ENCODE peak calls at places on chromosome 2, in seven cellular contexts. M, Q, Z, W, I, T and C are unnamed samples.

GRCh38 chr2:163773276-163773675 is 37.5 kb upstream of the FIGN start:
- DNase-seq in Z (no peak), M (no peak), I (no peak), W (no peak), T (no peak), Q (no peak), C (no peak)

GRCh38 chr2:142868281-142868762 is 9.1 kb upstream of the KYNU start:
- DNase-seq in Z (no peak), W (peak), T (peak), Q (no peak), I (no peak), M (peak), C (peak)

GRCh38 chr2:66445781-66446177 is 10.9 kb downstream of the MEIS1 start:
- DNase-seq in W (no peak), Q (no peak), Z (no peak), M (no peak), I (peak), T (no peak), C (no peak)

GRCh38 chr2:164530464-164530863 is 90.8 kb downstream of the GRB14 start:
- DNase-seq in Z (no peak), T (no peak), M (no peak), I (no peak), Q (no peak), W (no peak), C (no peak)

GRCh38 chr2:50658883-50659282 is 373.0 kb downstream of the NRXN1 start:
- DNase-seq in Q (no peak), T (no peak), M (no peak), Z (no peak), W (no peak), I (no peak), C (no peak)

GRCh38 chr2:58553937-58554336 is 312.8 kb upstream of the FANCL start:
- DNase-seq in I (peak), T (no peak), Q (no peak), Z (no peak), W (no peak), M (no peak), C (no peak)

GRCh38 chr2:55721601-55722215 is 28.1 kb upstream of the PNPT1 start:
- DNase-seq in T (no peak), Z (no peak), Q (no peak), M (no peak), I (peak), W (no peak), C (no peak)

GRCh38 chr2:241752689-241753276 is 18.4 kb downstream of the D2HGDH start:
- DNase-seq in T (no peak), Z (no peak), M (no peak), W (no peak), I (no peak), Q (no peak), C (no peak)

GRCh38 chr2:57443985-57444501 is 602.6 kb upstream of the VRK2 start:
- DNase-seq in M (no peak), Z (no peak), T (no peak), I (no peak), W (peak), Q (no peak), C (peak)

GRCh38 chr2:28956415-28956826 is 24.7 kb upstream of the TOGARAM2 start:
- DNase-seq in Q (peak), M (no peak), I (peak), T (no peak), W (no peak), Z (no peak), C (no peak)

GRCh38 chr2:156908825-156909224 is 348.7 kb upstream of the GALNT5 start:
- DNase-seq in T (no peak), M (no peak), Q (peak), W (no peak), I (no peak), Z (no peak), C (no peak)

GRCh38 chr2:109499549-109499948 is 114.2 kb downstream of the SEPTIN10 start:
- DNase-seq in I (no peak), W (no peak), Z (no peak), Q (no peak), T (no peak), M (peak), C (no peak)

GRCh38 chr2:52629944-52630343 is 1137.7 kb upstream of the CHAC2 start:
- DNase-seq in M (no peak), Q (no peak), Z (no peak), W (no peak), T (no peak), I (no peak), C (no peak)

GRCh38 chr2:46073540-46074018 is 223.6 kb upstream of the EPAS1 start:
- DNase-seq in I (no peak), Z (no peak), Q (peak), M (no peak), T (no peak), W (no peak), C (no peak)

GRCh38 chr2:207394812-207395534 is 134.8 kb upstream of the CREB1 start:
- DNase-seq in Q (peak), I (no peak), W (no peak), Z (no peak), M (no peak), T (no peak), C (no peak)

GRCh38 chr2:144965172-144965571 is 445.3 kb upstream of the ZEB2 start:
- DNase-seq in Z (no peak), I (no peak), M (no peak), Q (no peak), W (no peak), T (no peak), C (no peak)

GRCh38 chr2:202072226-202072625 is 829 bp upstream of the KIAA2012 start:
- DNase-seq in T (no peak), M (no peak), Q (no peak), W (no peak), Z (no peak), I (peak), C (no peak)
- TF ChIP-seq CTCF in T (no peak), M (no peak), Q (peak), W (no peak), Z (no peak), I (peak), C (no peak)

GRCh38 chr2:216727346-216728122 is 32.2 kb upstream of the IGFBP5 start:
- DNase-seq in W (no peak), Q (no peak), T (no peak), Z (no peak), M (no peak), I (no peak), C (no peak)
- TF ChIP-seq CTCF in W (no peak), Q (no peak), T (no peak), Z (no peak), M (no peak), I (no peak), C (no peak)

GRCh38 chr2:3662239-3662638 is 4.2 kb downstream of the ALLC start:
- DNase-seq in M (no peak), I (peak), T (no peak), Z (no peak), Q (no peak), W (no peak), C (no peak)
- TF ChIP-seq CTCF in M (no peak), I (no peak), T (no peak), Z (no peak), Q (peak), W (no peak), C (no peak)

DNA sequence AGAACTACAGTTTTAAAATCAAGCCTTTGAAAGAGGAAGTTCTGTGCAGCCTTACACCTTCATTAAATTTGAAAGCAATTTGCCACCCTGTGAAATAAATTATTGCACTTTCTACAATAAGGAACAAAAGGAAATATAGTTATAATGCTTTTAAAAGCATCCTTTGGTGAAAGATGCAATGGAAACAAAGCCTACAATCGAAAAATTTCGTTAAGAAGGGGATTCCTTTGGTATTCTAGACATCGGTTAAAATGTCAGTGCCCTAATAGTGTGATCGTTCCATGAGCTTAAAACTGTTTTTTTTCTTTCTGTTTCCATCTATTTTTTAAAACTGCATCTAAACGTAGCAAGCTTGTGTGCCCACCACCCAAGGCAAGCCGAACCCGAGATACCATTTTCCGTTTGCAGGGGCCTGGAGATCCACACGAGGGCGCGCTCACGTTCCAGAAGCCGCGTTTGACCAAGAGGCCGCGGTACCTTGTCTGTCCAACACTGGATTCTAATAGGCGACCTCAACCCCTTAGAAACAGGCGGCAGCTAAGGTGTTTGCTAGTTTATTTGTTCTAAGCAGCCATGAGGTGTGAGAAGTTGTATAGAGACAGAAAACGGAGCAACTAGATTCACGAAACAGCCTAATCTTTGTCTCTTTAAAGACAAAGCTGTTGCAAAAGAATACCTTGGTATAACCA is 4.0 kb downstream of the HOXD11 start:
- DNase-seq in Z (no peak), Q (peak), I (peak), T (no peak), M (peak), W (no peak), C (no peak)
- TF ChIP-seq CTCF in Z (no peak), Q (peak), I (peak), T (no peak), M (peak), W (peak), C (peak)